ENCODE peak calls at places on chromosomes 3 and 15, in five cellular contexts. H is left ventricle myocardium inferior, Z is uterus, S is suprapubic skin, T is body of pancreas. M is an unnamed sample.

GRCh38 chr3:174441588-174442316 is 417.4 kb upstream of the NAALADL2 start:
- DNase-seq in H (no peak), Z (no peak), S (no peak), T (no peak), M (no peak)

GRCh38 chr3:118713502-118714207 is 321.0 kb downstream of the IGSF11 start:
- DNase-seq in H (no peak), Z (no peak), S (no peak), T (no peak), M (no peak)

GRCh38 chr3:164459526-164460151 is 618.7 kb downstream of the SI start:
- DNase-seq in H (no peak), Z (no peak), S (no peak), T (no peak), M (no peak)

GRCh38 chr3:129015388-129016105 is 14.4 kb downstream of the EFCC1 start:
- DNase-seq in H (peak; percentile 46), Z (peak; percentile 63), S (no peak), T (no peak), M (no peak)

GRCh38 chr15:74053941-74054529 is 28.3 kb downstream of the GOLGA6A start:
- DNase-seq in H (peak; percentile 75), Z (peak; percentile 88), S (peak; percentile 88), T (peak; percentile 66), M (peak; percentile 14)

GRCh38 chr3:134333522-134334181 is 40.6 kb downstream of the AMOTL2 start:
- DNase-seq in H (no peak), Z (no peak), S (peak; percentile 67), T (peak; percentile 8), M (no peak)

GRCh38 chr3:3753416-3753815 is 45.8 kb upstream of the LRRN1 start:
- DNase-seq in H (no peak), Z (no peak), S (no peak), T (no peak), M (no peak)

GRCh38 chr15:68411735-68412134 is 20.2 kb downstream of the ITGA11 start:
- DNase-seq in H (no peak), Z (peak; percentile 12), S (peak; percentile 55), T (no peak), M (no peak)

GRCh38 chr3:172562881-172563835 is 39.9 kb upstream of the TNFSF10 start:
- DNase-seq in H (no peak), Z (peak; percentile 77), S (no peak), T (no peak), M (peak; percentile 77)

GRCh38 chr3:187639912-187640822 is 30.0 kb downstream of the SST start:
- DNase-seq in H (no peak), Z (no peak), S (no peak), T (no peak), M (peak; percentile 51)

GRCh38 chr3:60912142-60912541 is 339.1 kb downstream of the FHIT start:
- DNase-seq in H (no peak), Z (no peak), S (no peak), T (no peak), M (no peak)

GRCh38 chr3:43693594-43693993 is 2.9 kb downstream of the ABHD5 start:
- DNase-seq in H (no peak), Z (no peak), S (no peak), T (no peak), M (no peak)

GRCh38 chr15:97904196-97904572 is 56.3 kb upstream of the ARRDC4 start:
- DNase-seq in H (peak; percentile 65), Z (peak; percentile 48), S (peak; percentile 83), T (peak; percentile 76), M (no peak)

GRCh38 chr15:101491739-101492640 is 2.5 kb upstream of the PCSK6 start:
- DNase-seq in H (no peak), Z (no peak), S (no peak), T (no peak), M (no peak)

GRCh38 chr3:88311826-88312225 is 162.1 kb downstream of the C3orf38 start:
- DNase-seq in H (no peak), Z (no peak), S (no peak), T (no peak), M (no peak)

GRCh38 chr15:76968310-76968709 is 26.6 kb upstream of the PSTPIP1 start:
- DNase-seq in H (no peak), Z (no peak), S (no peak), T (no peak), M (no peak)

GRCh38 chr3:4514321-4514720 is 21.2 kb downstream of the ITPR1 start:
- DNase-seq in H (no peak), Z (no peak), S (no peak), T (no peak), M (no peak)

GRCh38 chr15:25568751-25569150 is 129.9 kb upstream of the UBE3A start:
- DNase-seq in H (peak; percentile 41), Z (no peak), S (no peak), T (no peak), M (no peak)

GRCh38 chr15:92001307-92001706 is 147.8 kb downstream of the SLCO3A1 start:
- DNase-seq in H (no peak), Z (no peak), S (no peak), T (no peak), M (no peak)

GRCh38 chr3:8197384-8197783 is 304.2 kb upstream of the LMCD1 start:
- DNase-seq in H (no peak), Z (no peak), S (no peak), T (no peak), M (no peak)

GRCh38 chr3:8713901-8714759 is 19.5 kb upstream of the CAV3 start:
- DNase-seq in H (no peak), Z (no peak), S (no peak), T (no peak), M (no peak)

GRCh38 chr15:59713177-59713576 is 24.1 kb upstream of the BNIP2 start:
- DNase-seq in H (no peak), Z (no peak), S (no peak), T (no peak), M (no peak)

GRCh38 chr3:105791919-105792786 is 76.7 kb downstream of the CBLB start:
- DNase-seq in H (peak; percentile 80), Z (peak; percentile 92), S (peak; percentile 83), T (peak; percentile 19), M (no peak)

GRCh38 chr3:9249273-9250192 is at the start of gene SRGAP3:
- DNase-seq in H (peak; percentile 82), Z (peak; percentile 95), S (peak; percentile 88), T (peak; percentile 87), M (peak; percentile 91)

GRCh38 chr15:101088788-101089578 is 162.9 kb downstream of the CHSY1 start:
- DNase-seq in H (peak; percentile 75), Z (peak; percentile 55), S (no peak), T (peak; percentile 78), M (no peak)

GRCh38 chr3:124248471-124249028 is 256.6 kb upstream of the ROPN1 start:
- DNase-seq in H (peak; percentile 54), Z (peak; percentile 73), S (no peak), T (peak; percentile 25), M (no peak)

GRCh38 chr3:17949116-17949515 is 206.7 kb upstream of the TBC1D5 start:
- DNase-seq in H (no peak), Z (no peak), S (no peak), T (no peak), M (no peak)

GRCh38 chr3:38479431-38480092 is 16.6 kb upstream of the EXOG start:
- DNase-seq in H (peak; percentile 48), Z (peak; percentile 65), S (no peak), T (peak; percentile 75), M (no peak)

GRCh38 chr3:132290833-132291232 is 26.4 kb upstream of the ACP3 start:
- DNase-seq in H (no peak), Z (no peak), S (no peak), T (no peak), M (no peak)

GRCh38 chr3:41274944-41275668 is 75.8 kb downstream of the CTNNB1 start:
- DNase-seq in H (no peak), Z (no peak), S (no peak), T (no peak), M (no peak)

GRCh38 chr3:38632989-38633388 is 16.5 kb downstream of the SCN5A start:
- DNase-seq in H (no peak), Z (no peak), S (no peak), T (no peak), M (no peak)

GRCh38 chr3:55826097-55826496 is 339.0 kb upstream of the WNT5A start:
- DNase-seq in H (no peak), Z (no peak), S (no peak), T (no peak), M (no peak)

GRCh38 chr3:52122491-52122890 is 31.7 kb downstream of the POC1A start:
- DNase-seq in H (no peak), Z (no peak), S (no peak), T (no peak), M (no peak)

GRCh38 chr3:63481627-63482026 is 170.8 kb upstream of the SNTN start:
- DNase-seq in H (no peak), Z (no peak), S (no peak), T (no peak), M (no peak)
- H3K4me3 ChIP-seq in H (no peak overlapping the region), Z (no peak overlapping the region), S (no peak overlapping the region), T (no peak overlapping the region), M (no peak overlapping the region)

GRCh38 chr15:67135494-67135893 is 70.1 kb downstream of the SMAD3 start:
- DNase-seq in H (no peak), Z (no peak), S (no peak), T (no peak), M (no peak)
- TF ChIP-seq CTCF in H (no peak), Z (no peak), S (no peak), T (no peak), M (no peak)

GRCh38 chr15:40307421-40308165 is at the start of gene PLCB2:
- DNase-seq in H (peak; percentile 44), Z (no peak), S (no peak), T (no peak), M (no peak)

GRCh38 chr15:40306908-40307307 is 827 bp downstream of the PLCB2 start:
- DNase-seq in H (no peak), Z (no peak), S (no peak), T (no peak), M (no peak)

GRCh38 chr15:40308844-40309189 is 1.1 kb upstream of the PLCB2 start:
- DNase-seq in H (no peak), Z (no peak), S (no peak), T (no peak), M (no peak)

GRCh38 chr15:40305281-40305680 is 2.5 kb downstream of the PLCB2 start:
- DNase-seq in H (no peak), Z (no peak), S (no peak), T (no peak), M (no peak)

GRCh38 chr15:40306371-40306770 is 1.4 kb downstream of the PLCB2 start:
- DNase-seq in H (no peak), Z (no peak), S (no peak), T (no peak), M (no peak)
- H3K4me3 ChIP-seq in H (peak overlapping the region; percentile 45), Z (no peak overlapping the region), S (peak overlapping the region; percentile 32), T (no peak overlapping the region), M (no peak overlapping the region)

DNA sequence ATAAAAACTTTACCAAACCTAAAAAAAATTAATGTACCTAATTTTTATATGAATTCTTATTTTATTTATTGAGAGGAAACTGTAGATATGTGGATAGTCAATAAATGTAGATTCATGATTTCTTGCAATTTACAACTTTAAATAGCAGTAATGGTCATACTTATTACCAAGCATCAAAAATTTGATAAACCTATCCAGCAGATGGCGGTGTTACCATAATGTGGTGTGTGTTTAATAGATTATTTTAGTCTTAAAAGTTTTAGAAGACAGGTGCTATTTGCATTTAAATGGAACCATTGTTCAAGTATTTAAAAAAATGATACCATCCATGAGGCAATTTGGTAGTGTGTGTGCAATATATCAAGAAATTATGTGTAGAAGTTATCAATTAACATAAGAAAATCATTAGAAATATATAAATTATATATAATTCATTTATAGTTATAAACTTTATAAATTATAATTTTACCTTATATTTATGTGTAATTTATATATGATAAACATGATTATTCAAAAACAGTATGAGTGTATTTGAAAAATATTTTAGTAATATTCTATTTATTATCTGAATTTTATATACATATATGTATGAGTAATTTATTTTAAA is 176.0 kb upstream of the BCHE start:
- DNase-seq in H (no peak), Z (no peak), S (no peak), T (no peak), M (peak; percentile 70)
- TF ChIP-seq CTCF in H (peak; percentile 47), Z (no peak), S (no peak), T (peak; percentile 46), M (peak; percentile 53)

M was measured in LNCaP clone FGC.